ENCODE peak calls at places on chromosomes 3 and 15, in seven cellular contexts. D, B, L, Z, E, K and Q are unnamed samples.

GRCh38 chr3:7687428-7688147 is 814.0 kb upstream of the LMCD1 start:
- DNase-seq in D (no peak), Z (no peak), E (no peak), B (no peak), K (no peak), L (no peak), Q (no peak)

GRCh38 chr15:38864827-38865604 is 300.4 kb upstream of the RASGRP1 start:
- DNase-seq in B (peak; percentile 70), L (no peak), K (no peak), Z (no peak), E (peak; percentile 45), D (no peak), Q (no peak)

GRCh38 chr3:58237940-58238681 is 519 bp downstream of the ABHD6 start:
- DNase-seq in K (peak; percentile 46), L (peak; percentile 19), D (peak; percentile 80), B (peak; percentile 44), Z (peak; percentile 68), E (peak; percentile 49), Q (peak; percentile 90)

GRCh38 chr15:20345401-20345958 is 196.1 kb downstream of the GOLGA6L6 start:
- DNase-seq in D (no peak), B (no peak), E (no peak), Z (no peak), L (peak; percentile 17), K (no peak), Q (no peak)

GRCh38 chr3:184911570-184911969 is 99.6 kb downstream of the VPS8 start:
- DNase-seq in L (peak; percentile 37), Z (no peak), D (no peak), B (no peak), E (no peak), K (no peak), Q (no peak)

GRCh38 chr3:121167374-121168139 is 259.6 kb downstream of the STXBP5L start:
- DNase-seq in L (peak; percentile 29), E (no peak), K (no peak), Z (no peak), B (no peak), D (no peak), Q (no peak)

GRCh38 chr3:175248832-175249231 is 389.7 kb downstream of the NAALADL2 start:
- DNase-seq in Z (no peak), K (no peak), E (no peak), L (no peak), B (no peak), D (no peak), Q (no peak)

GRCh38 chr3:66638717-66639116 is 137.9 kb upstream of the LRIG1 start:
- DNase-seq in D (no peak), B (no peak), E (peak; percentile 77), K (no peak), Z (no peak), L (no peak), Q (no peak)

GRCh38 chr3:30948436-30948835 is 54.0 kb upstream of the GADL1 start:
- DNase-seq in L (no peak), D (no peak), K (no peak), Z (no peak), B (no peak), E (no peak), Q (no peak)

GRCh38 chr3:47984089-47984759 is 32.0 kb downstream of the MAP4 start:
- DNase-seq in Z (no peak), B (no peak), K (no peak), D (no peak), E (peak; percentile 31), L (no peak), Q (no peak)

GRCh38 chr3:176994876-176995781 is 202.2 kb downstream of the TBL1XR1 start:
- DNase-seq in K (no peak), B (no peak), Z (no peak), D (no peak), L (no peak), E (no peak), Q (no peak)

GRCh38 chr15:72161351-72162132 is 36.0 kb downstream of the GRAMD2A start:
- DNase-seq in K (no peak), B (no peak), D (no peak), E (no peak), L (no peak), Z (no peak), Q (no peak)

GRCh38 chr3:123818324-123818920 is 65.7 kb downstream of the MYLK start:
- DNase-seq in Z (no peak), D (no peak), B (no peak), K (no peak), E (no peak), L (no peak), Q (no peak)

GRCh38 chr3:45950131-45950530 is 6.9 kb downstream of the CXCR6 start:
- DNase-seq in L (no peak), Z (no peak), B (no peak), K (no peak), D (no peak), E (no peak), Q (no peak)

GRCh38 chr3:45949432-45949831 is 6.2 kb downstream of the CXCR6 start:
- DNase-seq in B (no peak), E (no peak), K (no peak), D (no peak), L (no peak), Z (no peak), Q (no peak)

GRCh38 chr3:45951946-45952345 is 8.7 kb downstream of the CXCR6 start:
- DNase-seq in E (no peak), D (no peak), Z (no peak), B (no peak), L (no peak), K (no peak), Q (no peak)

GRCh38 chr3:45952456-45952855 is 9.2 kb downstream of the CXCR6 start:
- DNase-seq in D (no peak), K (no peak), L (no peak), E (no peak), Z (no peak), B (no peak), Q (no peak)

GRCh38 chr3:45950686-45951600 is 7.7 kb downstream of the CXCR6 start:
- DNase-seq in B (no peak), Z (no peak), D (no peak), E (no peak), K (no peak), L (no peak), Q (no peak)
- H3K27ac ChIP-seq in B (no peak overlapping the region), Z (no peak overlapping the region), D (no peak overlapping the region), E (no peak overlapping the region), K (no peak overlapping the region), L (no peak overlapping the region), Q (no peak overlapping the region)

DNA sequence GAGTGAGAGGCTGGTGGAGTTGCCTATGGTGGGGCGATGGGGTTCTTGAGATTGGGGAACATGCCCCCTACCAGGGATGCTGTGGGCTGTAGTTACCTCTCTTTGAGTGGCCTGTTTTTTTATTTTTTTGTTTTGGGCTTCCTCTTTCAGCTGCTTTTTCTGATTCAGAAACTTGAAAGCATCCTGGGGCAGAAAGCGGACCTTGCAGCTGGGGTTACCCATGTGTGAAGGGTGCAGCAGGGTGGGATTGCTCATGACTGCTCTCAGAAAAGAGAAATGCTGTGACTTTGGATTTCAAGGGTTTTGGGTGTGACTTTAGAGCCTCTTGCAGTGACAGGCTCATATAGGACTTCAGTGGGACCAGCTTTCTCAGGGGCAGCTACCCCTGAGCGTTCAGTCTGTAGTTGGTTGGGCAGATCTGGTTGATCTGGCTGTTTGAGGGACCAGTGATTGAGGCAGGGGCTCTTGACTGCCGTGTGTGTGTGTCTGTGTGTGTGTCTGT is 1.8 kb downstream of the LIMD1 start:
- DNase-seq in E (no peak), D (no peak), L (no peak), B (no peak), Z (no peak), K (no peak), Q (no peak)
- H3K27ac ChIP-seq in E (no peak overlapping the region), D (no peak overlapping the region), L (no peak overlapping the region), B (peak overlapping the region; percentile 91), Z (no peak overlapping the region), K (peak overlapping the region; percentile 94), Q (no peak overlapping the region)

GRCh38 chr3:179610066-179610465 is 5.5 kb downstream of the NDUFB5 start:
- DNase-seq in E (no peak), B (no peak), Z (no peak), D (no peak), K (no peak), L (no peak), Q (no peak)

GRCh38 chr3:179608931-179609720 is 4.5 kb downstream of the NDUFB5 start:
- DNase-seq in K (no peak), D (no peak), L (no peak), Z (no peak), E (peak; percentile 74), B (no peak), Q (no peak)

GRCh38 chr3:179604336-179605078 is at the start of the genes MRPL47 and NDUFB5:
- DNase-seq in D (peak; percentile 95), K (peak; percentile 83), B (peak; percentile 96), L (peak; percentile 93), Z (peak; percentile 94), E (peak; percentile 99), Q (peak; percentile 90)

GRCh38 chr3:179603831-179604230 is 607 bp downstream of the MRPL47 start:
- DNase-seq in E (no peak), K (no peak), L (no peak), Z (no peak), B (no peak), D (no peak), Q (no peak)

GRCh38 chr3:179606534-179607085 is 2.0 kb downstream of the NDUFB5 start:
- DNase-seq in L (no peak), E (no peak), B (no peak), K (no peak), D (no peak), Z (no peak), Q (no peak)
- H3K27ac ChIP-seq in L (no peak overlapping the region), E (no peak overlapping the region), B (no peak overlapping the region), K (no peak overlapping the region), D (no peak overlapping the region), Z (no peak overlapping the region), Q (no peak overlapping the region)

GRCh38 chr15:46280753-46281521 is 646.1 kb downstream of the SQOR start:
- DNase-seq in Z (no peak), B (no peak), K (no peak), L (no peak), D (no peak), E (peak; percentile 75), Q (no peak)

GRCh38 chr15:46277451-46277850 is 642.6 kb downstream of the SQOR start:
- DNase-seq in Z (no peak), L (no peak), B (no peak), E (no peak), K (no peak), D (no peak), Q (no peak)

GRCh38 chr15:46275701-46276100 is 640.9 kb downstream of the SQOR start:
- DNase-seq in Z (no peak), K (no peak), D (no peak), L (no peak), B (no peak), E (no peak), Q (no peak)

DNA sequence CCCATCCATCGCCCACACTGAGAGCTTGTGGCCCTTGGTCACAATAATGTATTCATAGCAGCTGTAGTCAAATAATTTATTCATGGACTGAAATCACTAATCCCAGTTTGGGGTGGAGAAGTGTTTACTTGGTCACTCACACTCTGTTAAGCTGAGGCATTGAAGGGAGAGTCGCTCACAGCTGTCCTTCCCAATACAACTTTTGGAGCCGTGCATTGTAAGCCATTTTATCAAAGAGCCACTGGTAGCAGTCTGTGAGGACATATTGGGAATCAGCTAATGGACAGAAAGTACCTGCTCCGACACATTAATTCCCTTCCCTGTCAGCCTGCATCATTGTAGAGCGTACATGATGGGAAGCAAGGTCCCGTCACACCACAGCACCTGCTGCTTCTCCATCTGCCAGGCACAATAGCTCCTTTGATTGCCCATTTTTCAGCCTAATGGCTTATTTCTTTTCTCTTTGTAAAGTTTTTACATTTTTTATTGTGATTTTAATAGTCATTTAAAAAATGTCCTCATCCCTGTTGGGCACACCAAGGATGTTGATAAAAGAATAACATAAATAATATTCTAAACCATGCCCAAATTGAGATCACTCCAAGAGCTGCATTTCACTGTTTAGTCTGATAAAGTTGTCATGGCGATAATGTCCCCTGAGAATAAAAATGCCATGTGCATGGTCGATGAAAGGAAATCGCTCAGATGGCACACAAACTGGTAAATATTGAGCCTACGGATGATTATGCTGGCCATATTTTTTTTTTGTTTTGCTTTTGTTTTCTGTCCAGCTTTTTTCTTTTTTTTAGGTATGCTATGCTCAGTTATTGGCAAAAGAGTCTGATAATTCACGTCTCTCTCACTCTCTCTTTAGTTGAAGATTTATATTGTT is 643.4 kb downstream of the SQOR start:
- DNase-seq in B (no peak), L (no peak), Z (no peak), E (no peak), D (no peak), K (no peak), Q (no peak)
- H3K27ac ChIP-seq in B (no peak overlapping the region), L (no peak overlapping the region), Z (peak overlapping the region; percentile 31), E (no peak overlapping the region), D (peak overlapping the region; percentile 34), K (no peak overlapping the region), Q (no peak overlapping the region)